ENCODE peak calls at places on chromosome 5, in eight cellular contexts. P is cardiac muscle cell; J is stimulated activated CD8-positive, alpha-beta memory T cell treated with anti-CD3 and anti-CD28 coated beads, Interleukin-4, amount 100 ng/mL, for 24 hours; R is brain microvascular endothelial cell; G is M059J; O is GM20000; H is adipocyte; V is activated naive CD4-positive, alpha-beta T cell treated with anti-CD3 and anti-CD28 coated beads, Interleukin-2, amount 50 U/mL, for 16 hours. D is an unnamed sample.

GRCh38 chr5:31149072-31149471 is 44.4 kb upstream of the CDH6 start:
- DNase-seq in P (no peak), J (no peak), R (no peak), G (no peak), O (no peak), H (peak), V (no peak), D (peak)

GRCh38 chr5:123752576-123752975 is 240.6 kb downstream of the CSNK1G3 start:
- DNase-seq in P (no peak), J (no peak), R (peak), G (peak), O (no peak), H (peak), V (no peak), D (peak)

GRCh38 chr5:116451905-116452450 is 122.6 kb downstream of the SEMA6A start:
- DNase-seq in P (no peak), J (no peak), R (no peak), G (no peak), O (no peak), H (no peak), V (no peak), D (no peak)

GRCh38 chr5:34659168-34659567 is 3.0 kb downstream of the RAI14 start:
- DNase-seq in P (no peak), J (no peak), R (no peak), G (no peak), O (no peak), H (no peak), V (no peak), D (no peak)

GRCh38 chr5:106680330-106680729 is 990.4 kb downstream of the EFNA5 start:
- DNase-seq in P (no peak), J (no peak), R (no peak), G (peak), O (no peak), H (peak), V (no peak), D (no peak)

GRCh38 chr5:147685991-147686390 is 96.5 kb downstream of the JAKMIP2 start:
- DNase-seq in P (no peak), J (no peak), R (no peak), G (peak), O (no peak), H (no peak), V (no peak), D (peak)

GRCh38 chr5:134976841-134977240 is 9.1 kb downstream of the CATSPER3 start:
- DNase-seq in P (no peak), J (no peak), R (no peak), G (no peak), O (no peak), H (no peak), V (no peak), D (no peak)

GRCh38 chr5:36200513-36200912 is 41.2 kb downstream of the NADK2 start:
- DNase-seq in P (no peak), J (no peak), R (peak), G (peak), O (no peak), H (no peak), V (no peak), D (no peak)

GRCh38 chr5:78804995-78805394 is 156.4 kb upstream of the LHFPL2 start:
- DNase-seq in P (no peak), J (no peak), R (no peak), G (no peak), O (no peak), H (no peak), V (no peak), D (no peak)

D was measured in globus pallidus.